ENCODE peak calls at places on chromosomes 2 and 18, in four cellular contexts. F is H1, K is GM12891, N is GM12878. D is an unnamed sample.

GRCh38 chr2:132009874-132010521 is 151.8 kb downstream of the ANKRD30BL start:
- DNase-seq in N (no peak), F (peak; percentile 53), K (no peak), D (no peak)

GRCh38 chr2:45047301-45047700 is 38.0 kb upstream of the SIX2 start:
- DNase-seq in K (no peak), N (no peak), F (no peak), D (no peak)

GRCh38 chr2:139099721-139100120 is 319.5 kb upstream of the NXPH2 start:
- DNase-seq in N (no peak), K (no peak), F (no peak), D (no peak)

GRCh38 chr2:240591784-240592183 is 5.2 kb downstream of the CAPN10 start:
- DNase-seq in N (no peak), K (no peak), F (no peak), D (no peak)

GRCh38 chr2:15031745-15032240 is 399.3 kb downstream of the LRATD1 start:
- DNase-seq in F (no peak), K (no peak), N (peak; percentile 28), D (peak; percentile 3)

GRCh38 chr2:20650412-20650879 is 452 bp downstream of the HS1BP3 start:
- DNase-seq in N (no peak), K (peak; percentile 42), F (no peak), D (no peak)

GRCh38 chr2:101400516-101401315 is 13.4 kb upstream of the CREG2 start:
- DNase-seq in K (no peak), N (no peak), F (no peak), D (no peak)

GRCh38 chr2:63189026-63189425 is 138.4 kb downstream of the OTX1 start:
- DNase-seq in K (peak; percentile 16), F (peak; percentile 73), N (peak; percentile 12), D (peak; percentile 2)

GRCh38 chr2:167581961-167582574 is 665.3 kb downstream of the STK39 start:
- DNase-seq in F (no peak), N (no peak), K (no peak), D (no peak)

GRCh38 chr2:187527262-187527661 is 27.0 kb downstream of the TFPI start:
- DNase-seq in K (no peak), N (no peak), F (no peak), D (no peak)

GRCh38 chr2:226362991-226363390 is 436.6 kb downstream of the IRS1 start:
- DNase-seq in N (no peak), F (no peak), K (no peak), D (no peak)

GRCh38 chr2:35503738-35504160 is 851.8 kb upstream of the CRIM1 start:
- DNase-seq in K (no peak), N (no peak), F (no peak), D (no peak)

GRCh38 chr2:168705534-168706470 is 96.6 kb upstream of the NOSTRIN start:
- DNase-seq in N (no peak), F (no peak), K (no peak), D (no peak)

GRCh38 chr18:49464718-49465598 is 4.5 kb upstream of the DYM start:
- DNase-seq in K (no peak), N (no peak), F (peak; percentile 59), D (no peak)

GRCh38 chr2:104236491-104236890 is 617.4 kb upstream of the POU3F3 start:
- DNase-seq in N (no peak), K (no peak), F (no peak), D (no peak)

GRCh38 chr2:133085646-133086045 is 415.6 kb upstream of the LYPD1 start:
- DNase-seq in N (no peak), F (no peak), K (no peak), D (no peak)

GRCh38 chr18:51668101-51668500 is 470.6 kb upstream of the MEX3C start:
- DNase-seq in F (peak; percentile 90), K (peak; percentile 6), N (no peak), D (no peak)

GRCh38 chr2:143110759-143111428 is 18.3 kb upstream of the ARHGAP15 start:
- DNase-seq in K (no peak), N (peak; percentile 62), F (peak; percentile 66), D (no peak)

GRCh38 chr2:235605306-235605998 is 111.6 kb downstream of the AGAP1 start:
- DNase-seq in N (no peak), K (no peak), F (no peak), D (no peak)

GRCh38 chr18:78722391-78722790 is 257.2 kb upstream of the SALL3 start:
- DNase-seq in K (no peak), N (no peak), F (no peak), D (no peak)

GRCh38 chr2:237791977-237792727 is 6.4 kb upstream of the RBM44 start:
- DNase-seq in K (no peak), N (no peak), F (peak; percentile 61), D (no peak)

GRCh38 chr2:9434484-9434883 is 11.0 kb downstream of the CPSF3 start:
- DNase-seq in K (no peak), N (no peak), F (no peak), D (no peak)

GRCh38 chr2:57934659-57935058 is 111.9 kb upstream of the VRK2 start:
- DNase-seq in K (no peak), F (no peak), N (no peak), D (no peak)

GRCh38 chr2:62501794-62502500 is 4.0 kb downstream of the TMEM17 start:
- DNase-seq in N (no peak), F (no peak), K (no peak), D (no peak)

GRCh38 chr2:74587664-74588277 is 33.3 kb downstream of the DOK1 start:
- DNase-seq in K (no peak), F (peak; percentile 66), N (no peak), D (peak; percentile 43)

GRCh38 chr2:237639441-237640220 is 12.2 kb downstream of the LRRFIP1 start:
- DNase-seq in K (no peak), N (no peak), F (no peak), D (no peak)

GRCh38 chr2:56195563-56195962 is 11.8 kb downstream of the CCDC85A start:
- DNase-seq in K (no peak), N (no peak), F (no peak), D (no peak)

GRCh38 chr2:178485356-178485755 is 5.1 kb downstream of the PLEKHA3 start:
- DNase-seq in N (no peak), F (no peak), K (no peak), D (no peak)

GRCh38 chr18:38933322-38933721 is 1367.7 kb upstream of the CELF4 start:
- DNase-seq in K (no peak), N (no peak), F (no peak), D (no peak)

GRCh38 chr2:43293744-43294695 is 67.6 kb upstream of the ZFP36L2 start:
- DNase-seq in F (no peak), N (peak; percentile 90), K (peak; percentile 53), D (peak; percentile 50)

GRCh38 chr2:140178224-140178623 is 1398.0 kb upstream of the NXPH2 start:
- DNase-seq in K (no peak), N (no peak), F (no peak), D (no peak)

GRCh38 chr2:173983414-173983871 is 18.3 kb upstream of the SP3 start:
- DNase-seq in K (no peak), N (no peak), F (no peak), D (no peak)

GRCh38 chr2:630451-631320 is 46.5 kb downstream of the TMEM18 start:
- DNase-seq in F (no peak), N (no peak), K (no peak), D (no peak)

GRCh38 chr2:15608392-15608761 is 16.7 kb downstream of the DDX1 start:
- DNase-seq in K (no peak), F (no peak), N (no peak), D (no peak)

GRCh38 chr2:172722481-172722880 is 13.2 kb upstream of the RAPGEF4 start:
- DNase-seq in K (no peak), F (no peak), N (no peak), D (no peak)

GRCh38 chr2:172725741-172726140 is 9.9 kb upstream of the RAPGEF4 start:
- DNase-seq in F (no peak), N (no peak), K (no peak), D (no peak)

GRCh38 chr2:172724724-172725123 is 10.9 kb upstream of the RAPGEF4 start:
- DNase-seq in K (no peak), N (no peak), F (no peak), D (no peak)

GRCh38 chr2:172725284-172725683 is 10.4 kb upstream of the RAPGEF4 start:
- DNase-seq in K (no peak), N (no peak), F (no peak), D (no peak)

DNA sequence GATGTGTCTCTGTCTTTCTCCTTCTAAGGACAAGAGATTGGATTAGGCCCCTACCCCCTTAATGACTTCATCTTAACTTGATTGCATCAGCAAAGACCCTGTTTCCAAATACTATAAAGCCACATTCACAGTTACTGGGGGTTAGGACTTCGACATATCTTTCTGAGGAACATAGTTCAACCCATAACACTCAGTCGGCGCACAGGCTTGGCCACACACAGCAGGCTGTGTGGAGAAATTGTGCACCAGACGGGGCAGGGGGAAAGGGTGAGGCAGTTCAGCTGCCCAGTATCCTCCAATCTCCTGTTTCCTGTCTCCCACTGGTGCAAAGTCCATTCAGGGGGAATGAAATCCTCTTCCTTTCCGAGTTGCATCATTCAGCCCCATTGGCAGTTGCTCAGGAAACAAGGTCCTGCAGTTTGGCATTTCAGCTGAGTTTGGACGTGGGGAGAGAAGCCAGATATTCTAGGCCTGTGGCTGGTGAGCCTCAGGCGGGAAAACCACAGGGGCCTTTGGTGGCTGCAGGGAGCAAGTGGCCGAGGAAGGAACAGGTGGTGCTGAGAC is 9.4 kb upstream of the RAPGEF4 start:
- DNase-seq in F (no peak), N (no peak), K (no peak), D (no peak)
- TF ChIP-seq POLR2A in F (no peak), N (no peak), K (no peak), D (no peak)

DNA sequence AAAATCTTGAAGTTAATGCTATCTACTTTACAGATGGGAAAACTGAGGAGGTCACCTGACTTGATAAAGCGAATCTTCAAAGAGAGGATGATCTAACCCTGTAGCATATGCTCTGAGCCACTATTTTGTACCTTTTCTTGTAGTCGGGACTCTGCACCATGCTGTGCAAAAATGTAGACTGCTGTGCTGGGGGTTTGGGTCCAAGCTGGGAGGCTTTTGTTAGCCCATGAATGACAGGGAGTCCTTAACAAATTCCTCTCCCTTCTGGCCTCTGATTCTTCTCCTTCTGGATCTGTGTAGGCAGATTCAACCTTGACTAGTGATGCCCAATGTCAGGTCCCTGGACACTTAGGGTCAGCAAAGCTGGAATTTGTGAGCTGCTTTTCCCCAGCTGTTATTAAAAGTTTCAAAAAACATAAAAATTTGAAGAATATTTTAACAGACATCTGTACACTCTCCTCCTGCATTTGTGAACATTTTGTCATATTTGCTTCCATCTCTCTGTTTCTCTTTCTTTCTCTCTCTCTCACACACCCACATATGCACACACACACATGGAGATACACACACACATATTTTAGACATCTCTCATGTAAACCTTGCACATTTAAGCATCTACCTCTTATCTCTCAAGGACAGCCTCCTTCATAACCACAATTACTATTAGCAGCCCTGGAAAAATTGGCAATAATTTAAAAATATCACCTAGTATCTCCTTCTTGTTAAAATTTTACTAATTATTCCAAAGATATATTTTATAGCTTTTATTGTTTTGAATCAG is 335.0 kb upstream of the TRIB2 start:
- DNase-seq in F (no peak), K (no peak), N (no peak), D (no peak)
- TF ChIP-seq POLR2AphosphoS5 in F (no peak), K (no peak), N (no peak), D (no peak)

GRCh38 chr2:32485399-32485798 is 128.6 kb downstream of the BIRC6 start:
- DNase-seq in K (no peak), N (no peak), F (no peak), D (no peak)
- TF ChIP-seq TAF1 in K (no peak), N (no peak), F (no peak), D (no peak)

GRCh38 chr2:186485871-186486650 is at the start of gene ZC3H15:
- DNase-seq in K (peak; percentile 59), F (peak; percentile 91), N (peak; percentile 97), D (peak; percentile 69)
- TF ChIP-seq POLR2A in K (peak; percentile 96), F (peak; percentile 95), N (peak; percentile 97), D (peak; percentile 93)